ENCODE peak calls at places on chromosomes 12 and 14, in ten cellular contexts. One of them, this sample, is unnamed.

GRCh38 chr12:71005166-71005565 is 84.6 kb upstream of the PTPRR start:
- DNase-seq in lung: no peak
- DNase-seq in neural crest cell: no peak
- DNase-seq in IMR-90: no peak
- DNase-seq in Panc1: no peak
- DNase-seq in adrenal gland: no peak
- DNase-seq in esophagus muscularis mucosa: no peak
- DNase-seq in endodermal cell: no peak
- DNase-seq in H9: no peak
- DNase-seq in cardiac muscle cell: no peak
- DNase-seq in this sample: no peak

GRCh38 chr12:27778206-27778605 is 1.8 kb upstream of the KLHL42 start:
- DNase-seq in lung: no peak
- DNase-seq in cardiac muscle cell: no peak
- DNase-seq in adrenal gland: no peak
- DNase-seq in neural crest cell: no peak
- DNase-seq in esophagus muscularis mucosa: no peak
- DNase-seq in H9: no peak
- DNase-seq in IMR-90: no peak
- DNase-seq in Panc1: no peak
- DNase-seq in endodermal cell: no peak
- DNase-seq in this sample: no peak

GRCh38 chr12:10069099-10069498 is 29.7 kb downstream of the CLEC1A start:
- DNase-seq in Panc1: no peak
- DNase-seq in esophagus muscularis mucosa: no peak
- DNase-seq in endodermal cell: no peak
- DNase-seq in cardiac muscle cell: no peak
- DNase-seq in lung: no peak
- DNase-seq in IMR-90: peak
- DNase-seq in adrenal gland: no peak
- DNase-seq in neural crest cell: no peak
- DNase-seq in H9: no peak
- DNase-seq in this sample: peak

GRCh38 chr12:112122823-112123690 is 2.3 kb upstream of the TRAFD1 start:
- DNase-seq in lung: no peak
- DNase-seq in endodermal cell: peak
- DNase-seq in H9: peak
- DNase-seq in esophagus muscularis mucosa: no peak
- DNase-seq in IMR-90: peak
- DNase-seq in Panc1: no peak
- DNase-seq in cardiac muscle cell: peak
- DNase-seq in neural crest cell: no peak
- DNase-seq in adrenal gland: no peak
- DNase-seq in this sample: peak

GRCh38 chr14:39025250-39025809 is 77.7 kb downstream of the SEC23A start:
- DNase-seq in Panc1: no peak
- DNase-seq in IMR-90: no peak
- DNase-seq in neural crest cell: no peak
- DNase-seq in cardiac muscle cell: peak
- DNase-seq in H9: no peak
- DNase-seq in adrenal gland: no peak
- DNase-seq in endodermal cell: no peak
- DNase-seq in esophagus muscularis mucosa: no peak
- DNase-seq in lung: no peak
- DNase-seq in this sample: no peak

GRCh38 chr12:112837629-112838191 is 46.2 kb downstream of the RPH3A start:
- DNase-seq in H9: no peak
- DNase-seq in adrenal gland: peak
- DNase-seq in Panc1: no peak
- DNase-seq in endodermal cell: no peak
- DNase-seq in esophagus muscularis mucosa: no peak
- DNase-seq in lung: no peak
- DNase-seq in IMR-90: peak
- DNase-seq in neural crest cell: no peak
- DNase-seq in cardiac muscle cell: no peak
- DNase-seq in this sample: no peak

GRCh38 chr14:49940805-49941421 is 48.0 kb downstream of the ARF6 start:
- DNase-seq in endodermal cell: no peak
- DNase-seq in lung: no peak
- DNase-seq in IMR-90: peak
- DNase-seq in adrenal gland: no peak
- DNase-seq in neural crest cell: no peak
- DNase-seq in cardiac muscle cell: no peak
- DNase-seq in Panc1: no peak
- DNase-seq in esophagus muscularis mucosa: no peak
- DNase-seq in H9: no peak
- DNase-seq in this sample: peak

GRCh38 chr14:91985521-91986255 is 38.2 kb upstream of the FBLN5 start:
- DNase-seq in neural crest cell: no peak
- DNase-seq in lung: no peak
- DNase-seq in endodermal cell: no peak
- DNase-seq in Panc1: no peak
- DNase-seq in esophagus muscularis mucosa: no peak
- DNase-seq in IMR-90: peak
- DNase-seq in cardiac muscle cell: no peak
- DNase-seq in H9: no peak
- DNase-seq in adrenal gland: no peak
- DNase-seq in this sample: no peak

GRCh38 chr12:80709811-80710726 is 2.6 kb downstream of the MYF6 start:
- DNase-seq in lung: no peak
- DNase-seq in adrenal gland: no peak
- DNase-seq in endodermal cell: peak
- DNase-seq in IMR-90: no peak
- DNase-seq in H9: peak
- DNase-seq in Panc1: peak
- DNase-seq in cardiac muscle cell: peak
- DNase-seq in esophagus muscularis mucosa: no peak
- DNase-seq in neural crest cell: no peak
- DNase-seq in this sample: no peak
- TF ChIP-seq CTCF in lung: no peak
- TF ChIP-seq CTCF in adrenal gland: no peak
- TF ChIP-seq CTCF in endodermal cell: peak
- TF ChIP-seq CTCF in IMR-90: no peak
- TF ChIP-seq CTCF in H9: peak
- TF ChIP-seq CTCF in Panc1: peak
- TF ChIP-seq CTCF in cardiac muscle cell: peak
- TF ChIP-seq CTCF in esophagus muscularis mucosa: no peak
- TF ChIP-seq CTCF in neural crest cell: peak
- TF ChIP-seq CTCF in this sample: peak

GRCh38 chr12:114403044-114403689 is 2.8 kb downstream of the TBX5 start:
- DNase-seq in esophagus muscularis mucosa: no peak
- DNase-seq in endodermal cell: peak
- DNase-seq in neural crest cell: peak
- DNase-seq in cardiac muscle cell: peak
- DNase-seq in H9: peak
- DNase-seq in Panc1: no peak
- DNase-seq in lung: no peak
- DNase-seq in IMR-90: peak
- DNase-seq in adrenal gland: no peak
- DNase-seq in this sample: peak
- TF ChIP-seq CTCF in esophagus muscularis mucosa: no peak
- TF ChIP-seq CTCF in endodermal cell: peak
- TF ChIP-seq CTCF in neural crest cell: peak
- TF ChIP-seq CTCF in cardiac muscle cell: peak
- TF ChIP-seq CTCF in H9: peak
- TF ChIP-seq CTCF in Panc1: no peak
- TF ChIP-seq CTCF in lung: no peak
- TF ChIP-seq CTCF in IMR-90: peak
- TF ChIP-seq CTCF in adrenal gland: no peak
- TF ChIP-seq CTCF in this sample: peak

DNA sequence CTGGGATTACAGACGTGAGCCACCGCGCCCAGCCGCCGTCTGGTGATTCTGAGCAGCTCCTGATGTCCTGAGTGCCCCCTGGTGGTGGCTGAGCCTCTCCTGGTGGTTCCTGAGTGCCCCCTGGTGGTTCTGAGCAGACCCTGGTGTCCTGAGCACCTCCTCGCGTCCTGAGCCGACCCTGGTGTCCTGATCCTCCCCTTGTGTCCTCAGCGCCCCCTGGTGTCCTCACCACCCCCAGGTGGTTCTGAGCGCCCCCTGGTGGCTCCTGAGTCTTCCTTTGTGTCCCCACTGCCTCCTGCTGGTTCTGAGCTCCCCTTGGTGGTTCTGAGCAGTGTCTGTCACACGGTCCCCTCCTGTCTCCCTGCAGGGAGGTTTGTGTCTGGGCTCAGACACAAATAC is 1304.9 kb downstream of the TMEM121 start:
- DNase-seq in IMR-90: no peak
- DNase-seq in neural crest cell: no peak
- DNase-seq in adrenal gland: no peak
- DNase-seq in endodermal cell: peak
- DNase-seq in H9: no peak
- DNase-seq in Panc1: peak
- DNase-seq in lung: no peak
- DNase-seq in esophagus muscularis mucosa: peak
- DNase-seq in cardiac muscle cell: no peak
- DNase-seq in this sample: no peak
- TF ChIP-seq CTCF in IMR-90: no peak
- TF ChIP-seq CTCF in neural crest cell: no peak
- TF ChIP-seq CTCF in adrenal gland: no peak
- TF ChIP-seq CTCF in endodermal cell: no peak
- TF ChIP-seq CTCF in H9: peak
- TF ChIP-seq CTCF in Panc1: peak
- TF ChIP-seq CTCF in lung: no peak
- TF ChIP-seq CTCF in esophagus muscularis mucosa: no peak
- TF ChIP-seq CTCF in cardiac muscle cell: peak
- TF ChIP-seq CTCF in this sample: peak

GRCh38 chr14:31466554-31466953 is 9.2 kb upstream of the DTD2 start:
- DNase-seq in cardiac muscle cell: no peak
- DNase-seq in H9: no peak
- DNase-seq in esophagus muscularis mucosa: no peak
- DNase-seq in endodermal cell: no peak
- DNase-seq in neural crest cell: no peak
- DNase-seq in Panc1: no peak
- DNase-seq in IMR-90: no peak
- DNase-seq in adrenal gland: no peak
- DNase-seq in lung: no peak
- DNase-seq in this sample: no peak
- TF ChIP-seq CTCF in cardiac muscle cell: no peak
- TF ChIP-seq CTCF in H9: no peak
- TF ChIP-seq CTCF in esophagus muscularis mucosa: no peak
- TF ChIP-seq CTCF in endodermal cell: no peak
- TF ChIP-seq CTCF in neural crest cell: no peak
- TF ChIP-seq CTCF in Panc1: no peak
- TF ChIP-seq CTCF in IMR-90: no peak
- TF ChIP-seq CTCF in adrenal gland: no peak
- TF ChIP-seq CTCF in lung: no peak
- TF ChIP-seq CTCF in this sample: no peak

DNA sequence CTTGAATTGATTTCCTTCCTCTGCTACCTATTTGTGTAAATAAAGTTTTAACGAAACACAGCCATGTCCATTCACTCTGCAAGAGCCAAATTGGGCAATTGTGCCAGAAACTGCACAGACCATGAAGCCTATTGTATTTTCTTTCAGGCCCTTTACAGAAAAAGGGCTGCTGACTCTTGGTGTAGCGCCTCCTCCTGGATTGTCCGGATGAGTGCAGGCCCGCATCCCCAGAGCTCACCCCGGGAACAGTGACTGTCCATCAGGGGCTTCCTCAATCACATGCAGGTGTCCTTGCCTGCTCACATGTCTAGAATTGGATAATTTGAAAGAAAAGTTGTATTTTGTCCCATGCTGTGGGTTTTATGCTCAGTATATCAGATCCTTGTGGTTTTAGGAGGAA is 1282.2 kb downstream of the AACS start:
- DNase-seq in cardiac muscle cell: no peak
- DNase-seq in Panc1: no peak
- DNase-seq in adrenal gland: no peak
- DNase-seq in IMR-90: no peak
- DNase-seq in lung: no peak
- DNase-seq in neural crest cell: no peak
- DNase-seq in endodermal cell: peak
- DNase-seq in H9: peak
- DNase-seq in esophagus muscularis mucosa: no peak
- DNase-seq in this sample: no peak
- TF ChIP-seq CTCF in cardiac muscle cell: no peak
- TF ChIP-seq CTCF in Panc1: no peak
- TF ChIP-seq CTCF in adrenal gland: no peak
- TF ChIP-seq CTCF in IMR-90: no peak
- TF ChIP-seq CTCF in lung: no peak
- TF ChIP-seq CTCF in neural crest cell: peak
- TF ChIP-seq CTCF in endodermal cell: peak
- TF ChIP-seq CTCF in H9: peak
- TF ChIP-seq CTCF in esophagus muscularis mucosa: no peak
- TF ChIP-seq CTCF in this sample: peak

DNA sequence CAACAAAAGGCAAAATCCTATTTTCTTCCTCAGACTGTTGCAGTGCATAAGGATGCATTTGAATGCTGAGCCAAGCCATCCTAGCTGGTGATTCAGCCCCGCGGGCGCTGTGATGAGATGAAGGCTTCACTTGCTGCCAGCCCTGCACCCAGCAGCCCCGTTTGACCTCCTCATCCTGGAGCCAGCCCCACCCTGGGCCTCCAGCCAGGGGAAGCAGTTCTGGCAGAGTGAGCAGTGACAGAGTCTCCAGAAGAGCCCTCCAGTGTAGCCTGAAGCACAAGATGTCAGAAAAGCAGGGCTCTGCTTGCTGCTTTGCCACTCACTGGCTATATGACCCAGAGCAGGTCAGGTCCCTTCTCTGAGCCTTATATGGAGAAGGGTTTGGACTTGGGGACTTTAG is 96.2 kb upstream of the HSPB8 start:
- DNase-seq in endodermal cell: no peak
- DNase-seq in IMR-90: no peak
- DNase-seq in neural crest cell: no peak
- DNase-seq in lung: no peak
- DNase-seq in H9: no peak
- DNase-seq in cardiac muscle cell: peak
- DNase-seq in esophagus muscularis mucosa: no peak
- DNase-seq in Panc1: no peak
- DNase-seq in adrenal gland: peak
- DNase-seq in this sample: no peak
- TF ChIP-seq CTCF in endodermal cell: no peak
- TF ChIP-seq CTCF in IMR-90: no peak
- TF ChIP-seq CTCF in neural crest cell: no peak
- TF ChIP-seq CTCF in lung: no peak
- TF ChIP-seq CTCF in H9: no peak
- TF ChIP-seq CTCF in cardiac muscle cell: no peak
- TF ChIP-seq CTCF in esophagus muscularis mucosa: no peak
- TF ChIP-seq CTCF in Panc1: no peak
- TF ChIP-seq CTCF in adrenal gland: no peak
- TF ChIP-seq CTCF in this sample: no peak